ENCODE peak calls at places on chromosomes 6 and 20, in seven cellular contexts. F, T, P, N, L, H and O are unnamed samples. For H3K4me1, the result is how much of the 10 kb centered on the place peaks cover.

GRCh38 chr6:109308018-109308492 is 74.2 kb downstream of the CD164 start:
- DNase-seq in P (peak), F (no peak), L (no peak), H (peak), N (no peak), T (peak), O (peak)

GRCh38 chr6:109452181-109452580 is 3.4 kb downstream of the MICAL1 start:
- DNase-seq in F (no peak), H (no peak), L (no peak), T (no peak), P (no peak), N (no peak), O (no peak)

GRCh38 chr6:39341352-39341751 is 18.9 kb upstream of the KCNK16 start:
- DNase-seq in T (no peak), L (no peak), N (no peak), P (no peak), H (no peak), F (no peak), O (no peak)

GRCh38 chr6:6330407-6330806 is 9.9 kb upstream of the F13A1 start:
- DNase-seq in L (no peak), P (no peak), T (no peak), F (no peak), N (no peak), H (no peak), O (no peak)

GRCh38 chr6:131001113-131001776 is 61.8 kb downstream of the EPB41L2 start:
- DNase-seq in T (no peak), P (no peak), L (no peak), F (no peak), N (no peak), H (peak), O (peak)

GRCh38 chr6:148441454-148441911 is 98.8 kb downstream of the SASH1 start:
- DNase-seq in N (no peak), L (peak), P (no peak), H (peak), T (no peak), F (no peak), O (peak)

GRCh38 chr6:74073896-74074295 is 377.9 kb downstream of the CD109 start:
- DNase-seq in F (no peak), N (no peak), T (no peak), P (no peak), H (peak), L (no peak), O (no peak)

GRCh38 chr20:24995741-24996448 is 3.3 kb upstream of the APMAP start:
- DNase-seq in T (no peak), N (no peak), F (peak), H (no peak), P (no peak), L (no peak), O (no peak)

GRCh38 chr20:11266571-11266970 is 592.8 kb upstream of the JAG1 start:
- DNase-seq in F (no peak), N (no peak), P (no peak), H (no peak), L (peak), T (no peak), O (peak)

GRCh38 chr6:80341330-80341729 is 234.9 kb downstream of the BCKDHB start:
- DNase-seq in H (no peak), T (no peak), L (no peak), P (no peak), F (no peak), N (no peak), O (no peak)

GRCh38 chr6:33165581-33166258 is 26.5 kb downstream of the COL11A2 start:
- DNase-seq in T (no peak), H (no peak), F (no peak), L (no peak), P (no peak), N (no peak), O (no peak)

GRCh38 chr6:33168624-33169023 is 23.6 kb downstream of the COL11A2 start:
- DNase-seq in L (no peak), F (no peak), H (no peak), T (no peak), P (no peak), N (no peak), O (no peak)

GRCh38 chr6:33167374-33168148 is 24.7 kb downstream of the COL11A2 start:
- DNase-seq in L (no peak), T (no peak), N (no peak), F (peak), H (no peak), P (no peak), O (no peak)

GRCh38 chr6:33168202-33168601 is 24.1 kb downstream of the COL11A2 start:
- DNase-seq in L (no peak), P (no peak), N (no peak), H (no peak), F (peak), T (no peak), O (no peak)

GRCh38 chr6:33166811-33167210 is 25.5 kb downstream of the COL11A2 start:
- DNase-seq in F (no peak), H (no peak), P (no peak), L (no peak), N (no peak), T (no peak), O (no peak)
- TF ChIP-seq CTCF in F (no peak), H (no peak), P (no peak), L (no peak), N (no peak), T (no peak), O (no peak)

GRCh38 chr6:156787569-156788492 is 10.7 kb downstream of the ARID1B start:
- DNase-seq in P (no peak), L (no peak), N (no peak), H (no peak), F (no peak), T (no peak), O (no peak)
- H3K4me1 ChIP-seq in P (half or more), L (under half), N (under half), H (half or more), F (under half), T (under half), O (under half)

DNA sequence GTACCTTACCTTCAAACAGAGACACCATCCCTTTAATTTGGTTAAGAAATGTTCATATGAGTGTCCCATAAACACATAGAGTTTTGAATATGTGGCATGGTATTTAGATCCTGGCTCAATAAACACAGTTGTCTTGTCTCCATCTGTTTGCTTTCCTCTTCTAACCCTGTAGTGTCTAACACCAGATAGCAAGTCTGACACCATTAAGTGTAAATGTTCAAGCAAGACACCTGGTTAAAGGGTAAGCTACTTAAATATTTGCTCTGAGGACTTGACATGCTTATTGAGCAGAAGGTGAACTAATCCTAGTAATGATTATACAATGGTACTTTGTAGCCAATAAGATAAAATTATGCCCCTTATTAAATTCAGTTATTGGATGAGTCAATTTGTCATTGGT is 26.8 kb upstream of the GOPC start:
- DNase-seq in N (no peak), T (no peak), L (no peak), P (no peak), F (no peak), H (no peak), O (no peak)
- TF ChIP-seq CTCF in N (no peak), T (no peak), L (no peak), P (no peak), F (no peak), H (no peak), O (no peak)

DNA sequence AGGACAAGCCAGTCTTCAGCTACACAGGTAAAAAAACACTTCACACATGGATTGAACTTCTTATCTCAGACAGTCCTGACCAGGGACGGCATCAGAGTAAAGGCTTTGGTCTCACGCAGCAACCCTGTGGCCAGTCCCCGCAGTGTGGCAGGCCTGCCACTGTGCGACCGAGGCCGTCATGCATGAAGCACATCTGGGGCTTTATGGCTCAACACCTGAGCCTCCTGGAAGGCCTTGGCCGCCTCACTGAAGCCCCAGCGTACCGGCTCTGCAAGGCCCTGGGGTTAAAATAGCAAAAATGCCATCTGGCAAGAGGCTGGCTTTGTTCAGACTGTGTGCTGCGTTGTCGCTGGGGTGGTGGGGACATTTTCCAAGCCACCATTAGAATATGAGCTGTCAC is 32.8 kb downstream of the TBC1D7 start:
- DNase-seq in T (no peak), F (no peak), P (no peak), L (no peak), H (no peak), N (no peak), O (no peak)
- H3K4me1 ChIP-seq in T (under half), F (under half), P (under half), L (under half), H (under half), N (under half), O (under half)

DNA sequence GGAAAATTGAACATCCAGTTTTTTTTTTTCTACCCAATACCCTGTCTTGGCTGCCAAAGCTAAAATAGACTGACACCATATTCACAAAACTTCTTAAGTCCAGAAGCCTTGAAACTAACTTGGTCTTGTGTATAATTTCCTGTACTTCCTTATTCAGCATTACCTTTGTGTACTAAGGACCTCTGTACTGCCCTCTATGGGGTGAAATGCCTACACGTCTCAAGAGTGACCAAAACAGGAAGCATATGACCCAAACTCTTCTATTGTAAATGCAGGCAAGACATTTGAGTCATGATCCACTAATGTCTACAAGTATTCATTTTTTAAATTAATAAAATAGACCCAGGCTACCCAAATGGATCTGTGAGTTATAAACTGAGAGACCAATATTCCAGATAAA is 50.4 kb downstream of the HMGCLL1 start:
- DNase-seq in H (peak), F (no peak), N (peak), P (no peak), T (no peak), L (peak), O (peak)
- TF ChIP-seq CTCF in H (peak), F (peak), N (peak), P (no peak), T (no peak), L (peak), O (peak)

DNA sequence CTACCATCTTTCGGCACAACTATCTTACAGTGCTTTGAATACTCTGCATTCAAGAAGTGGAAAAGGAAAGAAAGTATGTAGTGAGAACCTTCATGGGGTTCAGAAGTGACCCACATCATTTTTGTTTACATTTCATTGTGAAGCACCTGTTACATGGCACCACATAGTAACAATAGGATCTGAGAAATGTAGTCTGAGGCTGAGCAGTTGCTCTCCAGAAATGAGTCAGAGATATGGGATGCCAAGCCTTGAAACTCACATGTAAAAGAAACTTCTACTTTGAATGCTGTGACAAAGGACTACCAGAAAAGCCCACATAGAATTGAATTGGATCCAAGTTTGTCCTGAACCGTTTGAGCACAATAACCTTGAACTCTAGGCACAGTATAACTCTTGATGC is 401.0 kb upstream of the POU3F2 start:
- DNase-seq in N (no peak), H (no peak), T (no peak), P (no peak), L (no peak), F (no peak), O (no peak)
- H3K4me1 ChIP-seq in N (under half), H (under half), T (under half), P (under half), L (under half), F (under half), O (under half)

DNA sequence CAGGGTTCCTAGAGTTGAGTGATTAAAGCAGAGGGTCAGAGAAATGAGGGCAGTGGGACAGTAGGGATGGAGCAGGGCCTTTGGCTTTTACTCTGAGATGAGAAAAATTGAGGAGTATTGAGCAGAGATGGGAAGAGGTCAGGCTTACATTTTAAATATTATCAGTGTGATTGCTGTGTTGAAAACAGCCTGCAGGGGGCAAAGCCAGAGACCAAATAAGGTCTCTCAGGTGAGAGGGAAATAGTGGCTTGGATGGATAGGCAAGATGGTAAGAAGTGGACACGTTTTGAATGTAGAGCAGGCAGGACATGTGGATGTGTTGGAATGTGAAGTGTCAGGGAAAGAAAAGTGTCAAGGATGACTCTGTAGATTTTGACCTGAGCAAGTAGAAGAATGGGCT is 105.0 kb upstream of the MAP3K7 start:
- DNase-seq in H (no peak), L (no peak), F (no peak), P (no peak), T (no peak), N (no peak), O (no peak)
- TF ChIP-seq CTCF in H (no peak), L (no peak), F (peak), P (no peak), T (no peak), N (peak), O (peak)

DNA sequence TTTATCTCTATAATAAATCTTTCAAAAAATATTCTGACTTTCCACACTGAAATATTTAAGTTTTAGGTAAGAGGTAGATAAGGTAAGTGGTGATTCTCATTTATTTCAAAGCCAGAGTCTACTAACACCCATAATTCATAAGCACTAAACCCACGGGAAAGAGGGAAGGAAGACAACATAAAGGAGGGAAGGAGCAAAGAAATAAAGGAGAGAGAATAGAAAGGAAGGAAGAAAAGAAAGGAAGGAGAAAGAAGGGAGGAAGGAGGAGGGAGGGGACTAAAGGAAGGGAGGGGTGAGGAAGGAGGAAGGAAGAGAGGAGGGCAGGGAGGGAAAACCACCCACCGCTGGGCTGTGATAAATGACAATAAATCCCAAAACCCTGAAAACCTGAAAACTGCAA is 25.2 kb downstream of the MAP3K5 start:
- DNase-seq in H (no peak), L (no peak), T (no peak), N (no peak), F (no peak), P (no peak), O (no peak)
- H3K4me1 ChIP-seq in H (under half), L (under half), T (under half), N (half or more), F (under half), P (half or more), O (under half)

GRCh38 chr6:16776394-16777017 is 15.2 kb upstream of the ATXN1 start:
- DNase-seq in P (no peak), F (no peak), H (peak), T (no peak), N (no peak), L (no peak), O (no peak)
- TF ChIP-seq CTCF in P (no peak), F (peak), H (no peak), T (no peak), N (no peak), L (no peak), O (peak)

DNA sequence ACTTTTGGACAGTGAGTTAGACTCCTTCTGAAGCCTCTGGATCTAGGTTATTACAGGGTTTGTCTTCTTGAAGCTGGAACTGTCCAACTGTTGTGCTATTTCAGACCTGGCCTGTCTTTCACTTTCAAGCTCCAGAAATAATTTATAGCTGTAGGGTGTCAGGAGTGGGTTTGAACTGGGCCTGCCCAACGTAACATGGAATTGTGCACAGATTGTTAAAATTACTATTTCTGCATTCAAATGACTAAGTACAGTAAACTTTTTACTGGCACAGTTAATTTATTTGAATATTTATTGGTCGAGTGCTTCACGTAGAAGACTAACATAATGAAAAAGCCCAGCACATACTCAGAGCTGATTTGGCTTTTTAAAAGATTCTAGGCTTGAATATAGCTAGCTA is 74.3 kb downstream of the ARID1B start:
- DNase-seq in H (no peak), F (no peak), T (no peak), P (no peak), N (no peak), L (no peak), O (no peak)
- H3K4me1 ChIP-seq in H (half or more), F (under half), T (under half), P (half or more), N (half or more), L (under half), O (under half)